ENCODE peak calls at places on chromosomes 4 and X, in six cellular contexts. M is left ventricle myocardium inferior, Y is suprapubic skin, W is upper lobe of right lung, X is tibial artery, R is HFF-Myc. D is an unnamed sample.

GRCh38 chr4:123832173-123833026 is 435.8 kb downstream of the SPRY1 start:
- DNase-seq in R (peak; percentile 99), X (peak; percentile 62), Y (peak; percentile 75), W (no peak), M (peak; percentile 46), D (peak; percentile 99)

GRCh38 chr4:153676984-153677383 is 7.1 kb upstream of the TLR2 start:
- DNase-seq in R (peak; percentile 25), M (no peak), X (no peak), Y (no peak), W (no peak), D (peak; percentile 91)

GRCh38 chr4:7928711-7929505 is 10.8 kb downstream of the AFAP1 start:
- DNase-seq in W (no peak), Y (peak; percentile 44), M (no peak), X (no peak), R (no peak), D (no peak)

GRCh38 chr4:22493523-22493922 is 22.3 kb downstream of the ADGRA3 start:
- DNase-seq in W (no peak), Y (no peak), R (no peak), X (no peak), M (no peak), D (no peak)

GRCh38 chr4:125762537-125762936 is 447.8 kb downstream of the FAT4 start:
- DNase-seq in R (no peak), Y (no peak), W (no peak), X (no peak), M (no peak), D (no peak)

GRCh38 chr4:151537726-151538125 is 128.8 kb downstream of the FHIP1A start:
- DNase-seq in R (no peak), M (no peak), W (no peak), X (no peak), Y (no peak), D (peak; percentile 45)

GRCh38 chr4:152090543-152090942 is 329.7 kb upstream of the GATB start:
- DNase-seq in W (no peak), Y (no peak), R (no peak), X (no peak), M (peak; percentile 20), D (peak; percentile 60)

GRCh38 chr4:176236909-176237308 is 32.1 kb downstream of the ASB5 start:
- DNase-seq in Y (no peak), W (no peak), X (no peak), M (no peak), R (no peak), D (no peak)

GRCh38 chr4:120466429-120466828 is 399.8 kb upstream of the MAD2L1 start:
- DNase-seq in W (no peak), X (no peak), R (no peak), M (no peak), Y (no peak), D (no peak)

GRCh38 chr4:28557755-28558154 is 1697.1 kb downstream of the STIM2 start:
- DNase-seq in Y (no peak), M (no peak), W (no peak), R (no peak), X (no peak), D (peak; percentile 1)

GRCh38 chr4:149311076-149311475 is 504.6 kb downstream of the IQCM start:
- DNase-seq in R (no peak), W (no peak), Y (no peak), X (no peak), M (no peak), D (no peak)

GRCh38 chr4:83149885-83150562 is 35.5 kb upstream of the PLAC8 start:
- DNase-seq in Y (no peak), X (no peak), M (no peak), W (no peak), R (no peak), D (no peak)

GRCh38 chrX:14064632-14065432 is 35.1 kb upstream of the GEMIN8 start:
- DNase-seq in Y (no peak), R (no peak), W (no peak), M (no peak), X (no peak), D (peak; percentile 17)

GRCh38 chrX:30570505-30570904 is 7.1 kb downstream of the TASL start:
- DNase-seq in X (no peak), Y (no peak), R (no peak), W (no peak), M (no peak), D (peak; percentile 7)

GRCh38 chrX:104310084-104310483 is 55.4 kb upstream of the ESX1 start:
- DNase-seq in Y (no peak), M (no peak), X (no peak), R (no peak), W (no peak), D (peak; percentile 49)

GRCh38 chr4:95265814-95266740 is 282.7 kb downstream of the UNC5C start:
- DNase-seq in R (no peak), M (no peak), Y (no peak), W (no peak), X (no peak), D (no peak)

GRCh38 chr4:77002321-77002720 is 52.8 kb downstream of the SEPTIN11 start:
- DNase-seq in X (no peak), R (no peak), Y (no peak), M (no peak), W (no peak), D (peak; percentile 71)
- H3K4me3 ChIP-seq in X (no peak overlapping the region), R (no peak overlapping the region), Y (no peak overlapping the region), M (no peak overlapping the region), W (no peak overlapping the region), D (no peak overlapping the region)

GRCh38 chr4:27000820-27001219 is 140.2 kb downstream of the STIM2 start:
- DNase-seq in Y (no peak), M (no peak), X (no peak), W (no peak), R (no peak), D (no peak)
- TF ChIP-seq CTCF in Y (no peak), M (no peak), X (no peak), W (peak; percentile 21), R (no peak), D (peak; percentile 21)

GRCh38 chr4:163494360-163495241 is at the start of gene TMA16:
- DNase-seq in X (peak; percentile 83), Y (peak; percentile 91), M (peak; percentile 82), W (peak; percentile 91), R (peak; percentile 90), D (peak; percentile 96)

GRCh38 chr4:163489929-163490328 is 4.6 kb upstream of the TMA16 start:
- DNase-seq in X (no peak), M (no peak), R (no peak), Y (no peak), W (no peak), D (no peak)

GRCh38 chr4:163495900-163496299 is 1.4 kb downstream of the TMA16 start:
- DNase-seq in M (no peak), R (no peak), Y (no peak), X (no peak), W (no peak), D (no peak)

GRCh38 chr4:163493643-163494359 is 689 bp upstream of the TMA16 start:
- DNase-seq in W (no peak), Y (no peak), X (peak; percentile 41), M (peak; percentile 28), R (no peak), D (no peak)

GRCh38 chr4:163492951-163493504 is 1.5 kb upstream of the TMA16 start:
- DNase-seq in Y (no peak), X (no peak), R (no peak), M (no peak), W (no peak), D (no peak)
- H3K4me3 ChIP-seq in Y (no peak overlapping the region), X (no peak overlapping the region), R (peak overlapping the region; percentile 68), M (no peak overlapping the region), W (no peak overlapping the region), D (no peak overlapping the region)

GRCh38 chr4:72301759-72302158 is 267.3 kb downstream of the ADAMTS3 start:
- DNase-seq in R (no peak), W (no peak), X (no peak), Y (no peak), M (no peak), D (no peak)

GRCh38 chr4:72290737-72291136 is 258.9 kb downstream of the NPFFR2 start:
- DNase-seq in R (no peak), W (no peak), Y (no peak), M (no peak), X (no peak), D (no peak)

GRCh38 chr4:72300126-72300525 is 268.3 kb downstream of the NPFFR2 start:
- DNase-seq in W (no peak), Y (no peak), X (no peak), M (no peak), R (no peak), D (no peak)

DNA sequence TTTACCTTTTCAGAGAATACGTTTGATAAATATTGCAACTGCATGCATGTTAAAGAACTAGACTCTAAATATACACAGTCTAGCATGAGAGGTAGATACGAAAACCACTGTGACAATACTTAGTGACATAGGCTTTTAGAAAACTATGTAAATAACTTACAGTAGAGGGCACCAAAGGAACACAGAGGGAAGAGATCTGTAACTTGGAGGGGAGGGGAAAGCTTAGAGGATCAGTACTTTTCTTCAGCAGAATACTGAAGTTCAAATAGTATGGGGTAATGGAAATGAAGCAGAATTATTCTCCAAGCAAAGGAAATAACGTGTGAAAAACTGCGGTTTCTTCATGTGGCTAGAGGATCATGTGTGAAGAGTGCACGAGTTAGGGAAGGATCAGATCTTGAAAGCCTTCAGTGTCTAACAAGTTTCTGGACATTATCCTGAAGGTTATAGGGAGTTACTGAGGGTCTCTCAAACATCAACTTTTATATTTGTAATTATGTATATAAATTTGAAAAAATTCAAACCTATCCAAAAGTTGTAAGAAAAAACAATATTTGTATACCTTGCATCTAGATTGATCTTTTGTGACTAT is 264.3 kb downstream of the NPFFR2 start:
- DNase-seq in Y (no peak), X (no peak), W (no peak), M (no peak), R (peak; percentile 50), D (peak; percentile 75)
- TF ChIP-seq CTCF in Y (no peak), X (peak; percentile 63), W (peak; percentile 65), M (peak; percentile 75), R (peak; percentile 59), D (peak; percentile 58)

GRCh38 chrX:107836958-107837357 is 11.3 kb downstream of the MID2 start:
- DNase-seq in Y (no peak), M (no peak), R (no peak), X (no peak), W (no peak), D (no peak)
- H3K4me3 ChIP-seq in Y (no peak overlapping the region), M (no peak overlapping the region), R (no peak overlapping the region), X (no peak overlapping the region), W (no peak overlapping the region), D (no peak overlapping the region)

GRCh38 chr4:2910409-2910808 is 52.8 kb downstream of the NOP14 start:
- DNase-seq in M (no peak), X (no peak), Y (no peak), R (no peak), W (no peak), D (no peak)
- TF ChIP-seq CTCF in M (peak; percentile 41), X (no peak), Y (no peak), R (peak; percentile 6), W (no peak), D (no peak)

GRCh38 chrX:54045563-54046228 is 1.4 kb upstream of the PHF8 start:
- DNase-seq in X (no peak), M (no peak), W (no peak), R (no peak), Y (no peak), D (no peak)
- H3K4me3 ChIP-seq in X (no peak overlapping the region), M (no peak overlapping the region), W (no peak overlapping the region), R (no peak overlapping the region), Y (no peak overlapping the region), D (no peak overlapping the region)